ENCODE peak calls at places on chromosomes 13 and 19, in four cellular contexts. W is WTC11, P is HepG2, K is GM12878. F is an unnamed sample.
A peak's percentile ranks its signal among the peaks of the same experiment; 100 is the strongest.

GRCh38 chr19:46745521-46746280 is at the start of gene FKRP:
- DNase-seq in W (peak; percentile 47), P (no peak), K (no peak), F (peak; percentile 86)

GRCh38 chr13:36999054-36999927 is at the start of gene ALG5:
- DNase-seq in W (peak; percentile 89), P (peak; percentile 78), K (peak; percentile 44), F (peak; percentile 70)

GRCh38 chr19:31099470-31100190 is 249.6 kb downstream of the TSHZ3 start:
- DNase-seq in W (no peak), P (no peak), K (no peak), F (no peak)

GRCh38 chr13:34152409-34152808 is 334.5 kb downstream of the RFC3 start:
- DNase-seq in W (no peak), P (no peak), K (no peak), F (no peak)

GRCh38 chr13:52924241-52925148 is 76.1 kb upstream of the PCDH8 start:
- DNase-seq in W (no peak), P (peak; percentile 3), K (no peak), F (no peak)

GRCh38 chr13:44932850-44933251 is 56.4 kb downstream of the NUFIP1 start:
- DNase-seq in W (no peak), P (no peak), K (no peak), F (no peak)

GRCh38 chr13:102904408-102904862 is 58.6 kb downstream of the ERCC5 start:
- DNase-seq in W (no peak), P (no peak), K (no peak), F (no peak)

GRCh38 chr13:52003551-52003950 is 7.7 kb downstream of the ATP7B start:
- DNase-seq in W (no peak), P (no peak), K (no peak), F (no peak)

DNA sequence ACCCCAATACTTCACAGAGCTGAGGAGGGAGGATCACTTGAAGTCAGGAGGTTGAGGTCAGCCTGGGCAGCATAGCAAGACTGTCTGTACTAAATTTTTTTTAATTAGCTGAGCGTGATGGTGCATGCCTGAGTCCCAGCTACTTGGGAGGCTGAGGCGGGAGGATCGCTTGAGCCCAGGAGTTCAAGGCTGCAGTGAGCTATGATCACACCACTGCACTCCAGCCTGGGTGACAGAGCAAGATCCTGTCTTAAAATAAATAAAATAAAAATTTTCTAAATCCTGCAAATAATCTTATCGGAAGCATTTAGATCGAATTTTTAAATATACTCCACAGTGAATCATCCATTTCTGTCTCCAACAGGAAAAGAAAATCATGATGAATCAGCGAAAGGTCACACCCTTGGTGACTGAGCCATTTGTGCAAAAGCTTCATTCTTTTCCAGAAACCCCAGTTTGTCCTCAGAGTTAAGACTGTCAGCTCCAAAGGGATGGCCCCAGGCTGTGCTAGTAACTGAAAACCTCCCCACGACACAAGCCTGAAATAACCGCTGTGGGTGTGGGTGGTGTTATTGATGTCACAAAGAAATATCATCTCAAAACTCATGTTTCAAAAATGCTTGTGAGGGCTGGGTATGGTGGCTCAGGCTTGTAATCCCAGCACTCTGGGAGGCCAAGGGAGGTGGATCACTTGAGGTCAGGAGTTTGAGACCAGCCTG is 167.6 kb downstream of the PTPRS start:
- DNase-seq in W (no peak), P (no peak), K (no peak), F (peak; percentile 56)
- TF ChIP-seq NR2C2 in W (no peak), P (no peak), K (no peak), F (no peak)

GRCh38 chr13:30466841-30467252 is 1.1 kb upstream of the HMGB1 start:
- DNase-seq in W (no peak), P (no peak), K (no peak), F (peak; percentile 17)
- TF ChIP-seq NR2C2 in W (no peak), P (no peak), K (no peak), F (no peak)

GRCh38 chr13:31818236-31818635 is 78.9 kb downstream of the RXFP2 start:
- DNase-seq in W (no peak), P (no peak), K (no peak), F (no peak)
- TF ChIP-seq NR2C2 in W (no peak), P (no peak), K (no peak), F (no peak)

DNA sequence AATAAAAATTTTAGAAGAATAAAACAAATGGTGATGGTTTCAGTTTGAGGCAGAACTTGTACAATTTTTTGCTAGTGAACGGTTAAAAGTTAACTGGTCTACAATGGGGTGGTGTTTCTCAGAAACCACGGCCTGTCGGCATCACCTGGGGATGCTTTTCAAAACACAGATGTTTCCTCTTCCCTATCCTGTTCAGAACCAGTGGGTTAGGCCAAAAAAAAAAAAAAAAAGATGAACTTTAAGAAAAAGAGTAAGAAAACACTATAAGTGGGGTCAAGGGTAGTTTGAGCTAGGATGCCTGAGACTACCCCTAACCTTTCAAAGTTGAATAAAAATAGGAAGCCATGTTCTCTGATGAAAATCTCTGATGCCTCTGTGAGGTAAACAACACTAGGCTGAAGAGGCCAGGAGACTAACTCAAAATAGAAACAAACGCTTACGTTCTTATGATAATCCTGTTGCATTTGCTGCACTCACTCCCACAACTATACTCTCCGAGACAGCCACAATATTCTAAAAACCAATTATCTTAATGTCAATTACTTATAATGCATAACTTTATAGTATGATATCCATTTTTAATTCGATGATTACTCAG is 3.3 kb downstream of the MTIF3 start:
- DNase-seq in W (no peak), P (no peak), K (no peak), F (no peak)
- TF ChIP-seq NR2C2 in W (no peak), P (no peak), K (no peak), F (no peak)

GRCh38 chr19:49224856-49225255 is 67.3 kb downstream of the TRPM4 start:
- DNase-seq in W (peak; percentile 79), P (peak; percentile 55), K (no peak), F (peak; percentile 52)

GRCh38 chr19:49223472-49223871 is 65.9 kb downstream of the TRPM4 start:
- DNase-seq in W (no peak), P (no peak), K (no peak), F (no peak)

GRCh38 chr19:49222528-49222927 is 64.9 kb downstream of the TRPM4 start:
- DNase-seq in W (no peak), P (no peak), K (no peak), F (no peak)

GRCh38 chr19:49217382-49217781 is 59.8 kb downstream of the TRPM4 start:
- DNase-seq in W (no peak), P (no peak), K (no peak), F (no peak)

DNA sequence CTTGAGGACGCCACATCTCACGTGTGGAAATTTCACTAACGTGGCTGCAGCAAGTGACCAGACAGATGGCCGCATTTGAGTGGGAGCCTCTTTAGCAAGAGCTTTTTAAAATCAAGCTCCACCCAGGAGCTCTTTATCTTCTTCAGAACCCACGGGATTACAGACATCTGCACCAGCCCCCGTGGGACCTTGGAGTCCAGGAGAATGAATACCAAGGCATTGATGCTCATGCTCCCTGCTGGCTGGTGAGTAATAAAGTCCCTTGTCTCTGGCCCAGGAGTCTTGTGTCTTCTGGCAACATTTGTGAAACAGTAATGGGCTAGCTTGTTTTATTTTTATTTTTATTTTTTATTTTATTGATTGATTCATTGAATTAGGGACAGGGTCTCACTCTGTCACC is 64.4 kb downstream of the TRPM4 start:
- DNase-seq in W (no peak), P (no peak), K (no peak), F (peak; percentile 28)
- TF ChIP-seq NR2C2 in W (no peak), P (no peak), K (no peak), F (no peak)

GRCh38 chr13:97369269-97369893 is 64.6 kb upstream of the RAP2A start:
- DNase-seq in W (no peak), P (no peak), K (no peak), F (no peak)
- TF ChIP-seq NR2C2 in W (no peak), P (no peak), K (no peak), F (no peak)

GRCh38 chr13:72970956-72971355 is 87.8 kb upstream of the KLF5 start:
- DNase-seq in W (no peak), P (no peak), K (no peak), F (no peak)
- TF ChIP-seq NR2C2 in W (no peak), P (no peak), K (no peak), F (no peak)

GRCh38 chr13:111853146-111853545 is 213.8 kb upstream of the SOX1 start:
- DNase-seq in W (no peak), P (no peak), K (no peak), F (no peak)

GRCh38 chr13:111850976-111851375 is 216.0 kb upstream of the SOX1 start:
- DNase-seq in W (no peak), P (no peak), K (no peak), F (no peak)

GRCh38 chr13:111854403-111854802 is 212.5 kb upstream of the SOX1 start:
- DNase-seq in W (no peak), P (no peak), K (no peak), F (no peak)

GRCh38 chr13:111853766-111854165 is 213.2 kb upstream of the SOX1 start:
- DNase-seq in W (no peak), P (no peak), K (no peak), F (no peak)

GRCh38 chr13:111852701-111853100 is 214.2 kb upstream of the SOX1 start:
- DNase-seq in W (no peak), P (no peak), K (no peak), F (no peak)
- TF ChIP-seq NR2C2 in W (no peak), P (no peak), K (no peak), F (no peak)

GRCh38 chr13:109345433-109345941 is 440.9 kb downstream of the IRS2 start:
- DNase-seq in W (no peak), P (no peak), K (no peak), F (no peak)
- TF ChIP-seq NR2C2 in W (no peak), P (no peak), K (no peak), F (no peak)

GRCh38 chr13:110398564-110399507 is 91.8 kb downstream of the COL4A2 start:
- DNase-seq in W (no peak), P (no peak), K (no peak), F (no peak)

GRCh38 chr13:110399801-110400200 is 92.7 kb downstream of the COL4A2 start:
- DNase-seq in W (no peak), P (no peak), K (no peak), F (no peak)

GRCh38 chr13:110396476-110396875 is 89.4 kb downstream of the COL4A2 start:
- DNase-seq in W (no peak), P (no peak), K (no peak), F (no peak)

GRCh38 chr13:110396913-110397379 is 89.9 kb downstream of the COL4A2 start:
- DNase-seq in W (no peak), P (no peak), K (no peak), F (no peak)

GRCh38 chr13:110397445-110397844 is 90.4 kb downstream of the COL4A2 start:
- DNase-seq in W (no peak), P (no peak), K (no peak), F (no peak)
- TF ChIP-seq NR2C2 in W (no peak), P (no peak), K (no peak), F (no peak)